ENCODE peak calls at places on chromosomes 5 and 9, in six cellular contexts. Y is GM12878, O is A549, M is HepG2, T is endothelial cell of umbilical vein, R is K562. F is an unnamed sample.

GRCh38 chr9:16315720-16316119 is 554.8 kb downstream of the BNC2 start:
- DNase-seq in R (no peak), O (no peak), M (no peak), Y (no peak), T (no peak), F (no peak)

GRCh38 chr9:121498487-121499176 is 1.0 kb downstream of the GGTA1 start:
- DNase-seq in R (no peak), T (no peak), O (peak; percentile 46), Y (no peak), M (no peak), F (peak; percentile 54)

GRCh38 chr5:172186114-172186695 is 1.8 kb downstream of the STK10 start:
- DNase-seq in O (no peak), R (no peak), T (no peak), M (no peak), Y (no peak), F (no peak)

GRCh38 chr5:33999986-34000385 is 7.9 kb downstream of the AMACR start:
- DNase-seq in O (no peak), T (no peak), M (no peak), R (no peak), Y (no peak), F (no peak)

GRCh38 chr5:91225848-91226686 is 157.1 kb downstream of the ARRDC3 start:
- DNase-seq in Y (peak; percentile 8), R (no peak), M (peak; percentile 24), O (peak; percentile 59), T (no peak), F (no peak)

GRCh38 chr5:149387982-149388381 is 8.9 kb upstream of the IL17B start:
- DNase-seq in Y (no peak), M (no peak), T (no peak), R (no peak), O (no peak), F (no peak)

GRCh38 chr5:54311178-54311811 is 922 bp upstream of the ARL15 start:
- DNase-seq in M (no peak), T (peak; percentile 62), Y (no peak), O (peak; percentile 6), R (no peak), F (peak; percentile 32)

GRCh38 chr5:1343931-1344901 is 683 bp downstream of the CLPTM1L start:
- DNase-seq in R (no peak), O (no peak), M (no peak), Y (no peak), T (peak; percentile 37), F (peak; percentile 48)

GRCh38 chr5:173010021-173010420 is 26.4 kb downstream of the ATP6V0E1 start:
- DNase-seq in O (no peak), M (no peak), R (no peak), Y (peak; percentile 20), T (peak; percentile 31), F (peak; percentile 14)

GRCh38 chr5:80659111-80659510 is 4.3 kb upstream of the DHFR start:
- DNase-seq in T (no peak), O (no peak), Y (no peak), R (no peak), M (no peak), F (no peak)

GRCh38 chr5:95730730-95731570 is at the start of gene RHOBTB3:
- DNase-seq in M (peak; percentile 79), R (peak; percentile 86), O (peak; percentile 66), Y (no peak), T (peak; percentile 88), F (peak; percentile 87)

GRCh38 chr5:50969207-50970145 is 303.0 kb downstream of the PARP8 start:
- DNase-seq in Y (no peak), O (no peak), T (no peak), M (no peak), R (no peak), F (no peak)

GRCh38 chr9:137055385-137056364 is 1.8 kb upstream of the ENTPD2 start:
- DNase-seq in R (no peak), T (no peak), M (peak; percentile 86), Y (no peak), O (peak; percentile 76), F (no peak)

GRCh38 chr9:136138566-136138965 is 19.9 kb upstream of the TMEM250 start:
- DNase-seq in T (peak; percentile 21), R (peak; percentile 72), O (peak; percentile 69), M (peak; percentile 44), Y (no peak), F (peak; percentile 64)

GRCh38 chr9:136409557-136410455 is 608 bp downstream of the ENTR1 start:
- DNase-seq in R (no peak), T (peak; percentile 44), O (peak; percentile 24), M (peak; percentile 30), Y (no peak), F (peak; percentile 57)

GRCh38 chr5:57735754-57736153 is 253.1 kb upstream of the ACTBL2 start:
- DNase-seq in O (peak; percentile 76), R (no peak), M (peak; percentile 14), T (peak; percentile 70), Y (no peak), F (no peak)

GRCh38 chr9:107036367-107036766 is 173.4 kb downstream of the ZNF462 start:
- DNase-seq in R (no peak), M (no peak), O (no peak), Y (no peak), T (no peak), F (no peak)

GRCh38 chr5:43569236-43569635 is 12.4 kb upstream of the PAIP1 start:
- DNase-seq in T (no peak), R (no peak), M (no peak), O (no peak), Y (no peak), F (no peak)

GRCh38 chr9:114834386-114834785 is 28.5 kb upstream of the TNFSF15 start:
- DNase-seq in O (no peak), R (no peak), M (no peak), T (no peak), Y (no peak), F (no peak)

GRCh38 chr5:137035480-137035878 is 463.6 kb downstream of the SPOCK1 start:
- DNase-seq in R (no peak), Y (no peak), M (no peak), O (no peak), T (no peak), F (no peak)
- TF ChIP-seq MYC in R (no peak), Y (no peak), M (no peak), O (no peak), T (no peak), F (no peak)

GRCh38 chr9:130998596-130999264 is 10.2 kb upstream of the LAMC3 start:
- DNase-seq in O (no peak), T (no peak), M (no peak), R (peak; percentile 70), Y (no peak), F (no peak)

GRCh38 chr9:130999265-130999623 is 9.7 kb upstream of the LAMC3 start:
- DNase-seq in Y (no peak), M (no peak), O (no peak), T (no peak), R (no peak), F (no peak)

GRCh38 chr9:130996672-130997394 is 12.1 kb upstream of the LAMC3 start:
- DNase-seq in O (peak; percentile 26), M (no peak), Y (no peak), R (no peak), T (no peak), F (no peak)

GRCh38 chr9:130997395-130997684 is 11.6 kb upstream of the LAMC3 start:
- DNase-seq in T (no peak), R (no peak), Y (no peak), O (no peak), M (no peak), F (no peak)

DNA sequence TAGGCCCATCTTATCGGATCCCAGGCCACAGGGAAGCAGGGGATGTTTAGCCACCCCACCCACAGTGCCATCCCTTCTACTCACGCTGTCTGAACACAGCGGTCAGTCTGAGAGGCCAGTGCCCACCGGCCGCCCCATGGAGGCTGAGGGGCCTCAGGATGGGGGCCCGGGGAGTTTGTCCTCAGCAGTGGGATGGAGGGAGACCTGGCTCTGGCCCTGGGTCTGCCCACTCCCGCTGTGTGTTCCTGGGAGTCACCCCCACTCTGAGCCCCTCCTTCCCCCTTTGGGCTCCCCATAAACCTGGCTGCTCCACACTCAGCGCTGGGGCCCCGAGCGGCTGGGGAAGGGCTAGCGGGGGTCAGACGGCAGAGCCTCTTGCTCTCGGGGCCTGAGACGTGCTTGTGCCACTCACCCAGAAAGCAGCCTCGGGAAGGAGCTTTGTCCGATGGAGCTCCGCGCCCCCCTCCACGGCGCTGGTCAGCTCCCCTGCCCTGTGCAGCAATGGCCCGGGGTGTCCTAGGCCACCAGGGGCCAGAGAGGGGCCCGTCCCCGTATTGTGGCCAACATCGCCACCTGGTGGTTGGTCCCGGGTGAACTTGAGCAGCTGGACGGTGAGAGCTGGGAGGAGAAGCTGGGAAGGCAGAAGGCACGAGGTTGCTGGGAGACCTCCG is 10.9 kb upstream of the LAMC3 start:
- DNase-seq in T (peak; percentile 48), Y (no peak), R (peak; percentile 66), M (peak; percentile 56), O (peak; percentile 75), F (peak; percentile 78)
- TF ChIP-seq MYC in T (no peak), Y (no peak), R (no peak), M (no peak), O (no peak), F (no peak)

GRCh38 chr5:119398713-119399492 is 43.1 kb downstream of the TNFAIP8 start:
- DNase-seq in R (no peak), M (peak; percentile 9), O (peak; percentile 9), Y (no peak), T (no peak), F (no peak)

GRCh38 chr5:119402081-119402480 is 46.3 kb downstream of the TNFAIP8 start:
- DNase-seq in M (no peak), T (no peak), Y (no peak), O (no peak), R (no peak), F (no peak)

GRCh38 chr5:119397518-119398380 is 41.9 kb downstream of the TNFAIP8 start:
- DNase-seq in Y (peak; percentile 81), R (no peak), M (no peak), O (peak; percentile 8), T (peak; percentile 57), F (peak; percentile 57)

GRCh38 chr5:119402555-119402954 is 46.7 kb downstream of the TNFAIP8 start:
- DNase-seq in T (no peak), M (no peak), O (no peak), R (no peak), Y (no peak), F (no peak)

DNA sequence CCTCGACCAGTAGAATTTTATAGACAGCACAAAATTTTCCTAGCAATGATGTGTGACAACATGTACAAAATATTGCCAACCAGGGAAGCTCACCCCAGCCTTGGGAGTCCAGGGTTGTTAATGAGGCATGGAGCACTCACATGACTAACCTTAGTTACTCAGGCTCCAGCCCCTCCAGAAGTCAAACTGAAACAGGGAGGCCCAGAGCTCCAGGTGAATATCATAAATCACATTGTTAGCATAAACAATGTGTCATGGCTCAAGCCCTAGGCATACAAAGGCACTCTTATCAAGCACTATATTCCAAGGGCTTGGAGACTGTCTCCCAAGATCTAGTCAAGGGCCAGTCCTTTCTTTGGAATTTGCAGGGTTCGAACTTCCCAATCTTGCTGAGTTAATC is 44.4 kb downstream of the TNFAIP8 start:
- DNase-seq in T (no peak), O (peak; percentile 19), Y (no peak), R (no peak), M (no peak), F (no peak)
- TF ChIP-seq MYC in T (no peak), O (no peak), Y (no peak), R (no peak), M (no peak), F (no peak)

GRCh38 chr9:74958587-74958986 is 5.9 kb upstream of the C9orf40 start:
- DNase-seq in Y (no peak), O (no peak), R (no peak), M (no peak), T (no peak), F (no peak)

GRCh38 chr9:74961496-74961895 is 8.8 kb upstream of the C9orf40 start:
- DNase-seq in R (no peak), O (no peak), Y (no peak), M (no peak), T (no peak), F (no peak)

GRCh38 chr9:74963043-74963442 is 10.3 kb upstream of the C9orf40 start:
- DNase-seq in O (no peak), Y (no peak), T (no peak), M (no peak), R (no peak), F (no peak)

GRCh38 chr9:74960548-74960947 is 7.8 kb upstream of the C9orf40 start:
- DNase-seq in R (no peak), Y (no peak), M (peak; percentile 6), T (no peak), O (peak; percentile 74), F (peak; percentile 70)
- TF ChIP-seq MYC in R (no peak), Y (no peak), M (no peak), T (no peak), O (no peak), F (no peak)

F was measured in NB4.